ENCODE peak calls at places on chromosomes 6 and 20, in five cellular contexts. One of them, this sample, is unnamed.

GRCh38 chr6:149921361-149921760 is 1.6 kb downstream of the RAET1G start:
- DNase-seq in A549: no peak
- DNase-seq in mesenchymal stem cell: no peak
- DNase-seq in heart left ventricle: no peak
- DNase-seq in IMR-90: no peak
- DNase-seq in this sample: no peak

GRCh38 chr20:12825180-12825579 is 183.6 kb upstream of the SPTLC3 start:
- DNase-seq in A549: no peak
- DNase-seq in mesenchymal stem cell: no peak
- DNase-seq in heart left ventricle: no peak
- DNase-seq in IMR-90: no peak
- DNase-seq in this sample: no peak

GRCh38 chr20:6651016-6651415 is 116.5 kb upstream of the BMP2 start:
- DNase-seq in A549: no peak
- DNase-seq in mesenchymal stem cell: peak; percentile 75
- DNase-seq in heart left ventricle: no peak
- DNase-seq in IMR-90: peak; percentile 9
- DNase-seq in this sample: no peak

GRCh38 chr6:135905604-135906300 is 54.3 kb downstream of the PDE7B start:
- DNase-seq in A549: no peak
- DNase-seq in mesenchymal stem cell: no peak
- DNase-seq in heart left ventricle: no peak
- DNase-seq in IMR-90: no peak
- DNase-seq in this sample: no peak

GRCh38 chr20:36604952-36605308 is 649 bp upstream of the RAB5IF start:
- DNase-seq in A549: no peak
- DNase-seq in mesenchymal stem cell: no peak
- DNase-seq in heart left ventricle: peak; percentile 33
- DNase-seq in IMR-90: no peak
- DNase-seq in this sample: peak; percentile 22

GRCh38 chr6:113095836-113096235 is 748.7 kb downstream of the RFPL4B start:
- DNase-seq in A549: no peak
- DNase-seq in mesenchymal stem cell: no peak
- DNase-seq in heart left ventricle: no peak
- DNase-seq in IMR-90: no peak
- DNase-seq in this sample: no peak

GRCh38 chr6:40417031-40417430 is 170.1 kb downstream of the LRFN2 start:
- DNase-seq in A549: no peak
- DNase-seq in mesenchymal stem cell: no peak
- DNase-seq in heart left ventricle: peak; percentile 25
- DNase-seq in IMR-90: no peak
- DNase-seq in this sample: no peak

GRCh38 chr20:49713779-49714712 is at the start of gene B4GALT5:
- DNase-seq in A549: peak; percentile 72
- DNase-seq in mesenchymal stem cell: peak; percentile 68
- DNase-seq in heart left ventricle: peak; percentile 76
- DNase-seq in IMR-90: peak; percentile 72
- DNase-seq in this sample: peak; percentile 82

GRCh38 chr20:39253051-39253682 is 291.0 kb downstream of the DHX35 start:
- DNase-seq in A549: no peak
- DNase-seq in mesenchymal stem cell: no peak
- DNase-seq in heart left ventricle: no peak
- DNase-seq in IMR-90: no peak
- DNase-seq in this sample: no peak

GRCh38 chr6:51459958-51460357 is 627.5 kb downstream of the PKHD1 start:
- DNase-seq in A549: no peak
- DNase-seq in mesenchymal stem cell: no peak
- DNase-seq in heart left ventricle: no peak
- DNase-seq in IMR-90: no peak
- DNase-seq in this sample: no peak

GRCh38 chr6:169701218-169701952 is 444 bp downstream of the WDR27 start:
- DNase-seq in A549: no peak
- DNase-seq in mesenchymal stem cell: no peak
- DNase-seq in heart left ventricle: no peak
- DNase-seq in IMR-90: no peak
- DNase-seq in this sample: no peak

GRCh38 chr20:62743777-62744317 is 35.2 kb downstream of the NTSR1 start:
- DNase-seq in A549: no peak
- DNase-seq in mesenchymal stem cell: no peak
- DNase-seq in heart left ventricle: no peak
- DNase-seq in IMR-90: no peak
- DNase-seq in this sample: no peak

GRCh38 chr20:3068986-3069900 is 2.2 kb upstream of the OXT start:
- DNase-seq in A549: peak; percentile 36
- DNase-seq in mesenchymal stem cell: no peak
- DNase-seq in heart left ventricle: no peak
- DNase-seq in IMR-90: peak; percentile 36
- DNase-seq in this sample: peak; percentile 29

GRCh38 chr6:158669145-158670035 is 19.5 kb downstream of the SYTL3 start:
- DNase-seq in A549: no peak
- DNase-seq in mesenchymal stem cell: no peak
- DNase-seq in heart left ventricle: no peak
- DNase-seq in IMR-90: peak; percentile 69
- DNase-seq in this sample: no peak

GRCh38 chr20:10591956-10592521 is 81.8 kb downstream of the JAG1 start:
- DNase-seq in A549: no peak
- DNase-seq in mesenchymal stem cell: no peak
- DNase-seq in heart left ventricle: no peak
- DNase-seq in IMR-90: peak; percentile 62
- DNase-seq in this sample: no peak

GRCh38 chr20:51375561-51375960 is 167.0 kb downstream of the NFATC2 start:
- DNase-seq in A549: no peak
- DNase-seq in mesenchymal stem cell: no peak
- DNase-seq in heart left ventricle: no peak
- DNase-seq in IMR-90: no peak
- DNase-seq in this sample: no peak